ENCODE peak calls at places on chromosomes 11 and 22, in ten cellular contexts. W is Peyer's patch, M is right atrium auricular region, I is astrocyte of the spinal cord, E is Calu3, A is fibroblast of mammary gland, H is stomach, L is esophagus squamous epithelium, D is AG09309, U is transverse colon. T is an unnamed sample.

GRCh38 chr11:102800774-102801173 is 2.8 kb upstream of the MMP1 start:
- DNase-seq in U (no peak), L (no peak), M (no peak), H (no peak), A (no peak), W (no peak), D (no peak), I (no peak), E (no peak), T (no peak)

GRCh38 chr11:74929431-74930363 is 19.2 kb downstream of the XRRA1 start:
- DNase-seq in H (peak), D (peak), M (peak), E (peak), L (peak), I (peak), W (no peak), A (peak), U (peak), T (no peak)

GRCh38 chr11:130947481-130947880 is 31.2 kb upstream of the SNX19 start:
- DNase-seq in U (no peak), A (no peak), L (no peak), E (no peak), M (no peak), D (no peak), H (no peak), W (no peak), I (no peak), T (no peak)

GRCh38 chr11:28529540-28530410 is 421.6 kb downstream of the METTL15 start:
- DNase-seq in M (no peak), E (peak), U (no peak), H (no peak), I (peak), W (no peak), A (peak), L (no peak), D (peak), T (no peak)

GRCh38 chr11:105100206-105100605 is 39.4 kb downstream of the CARD18 start:
- DNase-seq in L (no peak), M (no peak), W (no peak), U (no peak), I (no peak), H (no peak), A (no peak), D (no peak), E (no peak), T (no peak)

GRCh38 chr11:77495526-77495925 is 21.6 kb upstream of the PAK1 start:
- DNase-seq in L (no peak), D (no peak), I (no peak), U (no peak), M (no peak), E (no peak), A (no peak), H (no peak), W (no peak), T (no peak)

GRCh38 chr11:29093416-29093815 is 923.4 kb downstream of the KCNA4 start:
- DNase-seq in W (no peak), E (no peak), D (peak), H (no peak), U (no peak), A (no peak), L (no peak), I (peak), M (no peak), T (no peak)

GRCh38 chr11:70315726-70316125 is 45.2 kb downstream of the PPFIA1 start:
- DNase-seq in H (no peak), M (no peak), W (no peak), E (no peak), I (no peak), A (no peak), D (no peak), U (no peak), L (no peak), T (no peak)

GRCh38 chr11:130425156-130425555 is 3.3 kb downstream of the ADAMTS8 start:
- DNase-seq in W (no peak), M (no peak), I (no peak), H (no peak), L (no peak), D (no peak), E (no peak), U (no peak), A (no peak), T (no peak)

GRCh38 chr11:10990160-10990559 is 132.3 kb upstream of the ZBED5 start:
- DNase-seq in H (no peak), L (no peak), D (no peak), A (peak), U (no peak), M (no peak), E (no peak), W (no peak), I (no peak), T (no peak)

GRCh38 chr11:84825140-84825539 is 802.0 kb downstream of the DLG2 start:
- DNase-seq in L (no peak), W (no peak), U (no peak), D (no peak), E (no peak), A (no peak), M (no peak), H (no peak), I (no peak), T (no peak)

GRCh38 chr11:123560001-123560400 is 94.4 kb downstream of the SCN3B start:
- DNase-seq in I (peak), M (peak), W (no peak), H (peak), A (peak), L (no peak), E (no peak), D (peak), U (no peak), T (no peak)

GRCh38 chr11:29518389-29519174 is 498.2 kb downstream of the KCNA4 start:
- DNase-seq in D (no peak), I (no peak), E (no peak), W (no peak), A (no peak), M (no peak), L (no peak), H (no peak), U (no peak), T (no peak)

GRCh38 chr22:24370426-24370825 is 57.0 kb upstream of the ADORA2A start:
- DNase-seq in H (no peak), D (no peak), L (no peak), I (no peak), W (no peak), U (no peak), E (no peak), A (no peak), M (no peak), T (no peak)

GRCh38 chr11:108037636-108038035 is 28.9 kb downstream of the CUL5 start:
- DNase-seq in A (no peak), E (no peak), W (no peak), I (no peak), M (no peak), H (no peak), D (no peak), L (no peak), U (no peak), T (no peak)

GRCh38 chr11:74134661-74135515 is 35.9 kb downstream of the C2CD3 start:
- DNase-seq in H (no peak), W (no peak), L (no peak), E (no peak), A (peak), I (peak), U (no peak), M (no peak), D (no peak), T (no peak)

GRCh38 chr11:123235687-123236261 is 40.7 kb upstream of the CLMP start:
- DNase-seq in U (no peak), M (peak), L (no peak), A (peak), E (no peak), W (no peak), I (peak), D (peak), H (no peak), T (no peak)

GRCh38 chr11:64298966-64299846 is 952 bp upstream of the CATSPERZ start:
- DNase-seq in D (no peak), I (no peak), W (peak), H (peak), E (peak), L (no peak), A (no peak), U (peak), M (no peak), T (no peak)

GRCh38 chr22:45014658-45015057 is 4.9 kb upstream of the PHF21B start:
- DNase-seq in M (no peak), H (no peak), E (no peak), W (no peak), L (no peak), D (no peak), U (no peak), A (no peak), I (no peak), T (no peak)

GRCh38 chr11:63767415-63768231 is 952 bp downstream of the ZFTA start:
- DNase-seq in U (peak), D (no peak), L (no peak), W (peak), I (peak), H (no peak), E (peak), M (peak), A (peak), T (no peak)

GRCh38 chr11:71500601-71501021 is 26.5 kb upstream of the KRTAP5-7 start:
- DNase-seq in I (no peak), L (no peak), E (peak), W (no peak), A (no peak), M (no peak), D (no peak), U (no peak), H (peak), T (no peak)

GRCh38 chr11:61978703-61979661 is 11.5 kb upstream of the FTH1 start:
- DNase-seq in L (no peak), H (no peak), I (peak), A (peak), W (peak), M (no peak), U (no peak), D (no peak), E (no peak), T (no peak)

DNA sequence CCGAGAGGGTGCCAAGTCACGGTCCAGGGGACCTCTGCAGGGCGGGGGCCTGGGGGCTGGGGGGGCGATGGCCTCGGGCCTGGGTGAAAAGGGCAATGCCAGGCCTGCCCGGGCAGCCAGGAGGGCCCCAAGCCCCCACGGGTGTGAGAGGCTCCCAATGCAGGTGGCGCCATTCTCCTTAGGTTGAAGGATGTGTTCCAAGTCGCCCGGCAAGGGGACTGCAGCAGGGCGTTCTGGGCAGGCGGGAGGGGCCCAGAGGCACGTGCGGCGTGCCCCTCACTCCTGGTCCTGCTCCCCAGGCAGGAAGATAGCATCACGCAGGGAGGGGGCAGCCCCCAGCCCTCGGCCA is 730 bp upstream of the TNNI2 start:
- DNase-seq in W (no peak), M (no peak), D (no peak), I (no peak), A (no peak), U (no peak), H (no peak), L (no peak), E (no peak), T (no peak)
- TF ChIP-seq CTCF in W (no peak), M (peak), D (no peak), I (no peak), A (no peak), U (no peak), H (no peak), L (no peak), E (no peak), T (no peak)

GRCh38 chr11:115103921-115104320 is 400.3 kb downstream of the CADM1 start:
- DNase-seq in L (no peak), D (no peak), W (no peak), I (no peak), U (no peak), H (no peak), A (no peak), E (no peak), M (no peak), T (no peak)
- TF ChIP-seq CTCF in L (no peak), D (no peak), W (no peak), I (no peak), U (no peak), H (no peak), A (no peak), E (no peak), M (no peak), T (no peak)

DNA sequence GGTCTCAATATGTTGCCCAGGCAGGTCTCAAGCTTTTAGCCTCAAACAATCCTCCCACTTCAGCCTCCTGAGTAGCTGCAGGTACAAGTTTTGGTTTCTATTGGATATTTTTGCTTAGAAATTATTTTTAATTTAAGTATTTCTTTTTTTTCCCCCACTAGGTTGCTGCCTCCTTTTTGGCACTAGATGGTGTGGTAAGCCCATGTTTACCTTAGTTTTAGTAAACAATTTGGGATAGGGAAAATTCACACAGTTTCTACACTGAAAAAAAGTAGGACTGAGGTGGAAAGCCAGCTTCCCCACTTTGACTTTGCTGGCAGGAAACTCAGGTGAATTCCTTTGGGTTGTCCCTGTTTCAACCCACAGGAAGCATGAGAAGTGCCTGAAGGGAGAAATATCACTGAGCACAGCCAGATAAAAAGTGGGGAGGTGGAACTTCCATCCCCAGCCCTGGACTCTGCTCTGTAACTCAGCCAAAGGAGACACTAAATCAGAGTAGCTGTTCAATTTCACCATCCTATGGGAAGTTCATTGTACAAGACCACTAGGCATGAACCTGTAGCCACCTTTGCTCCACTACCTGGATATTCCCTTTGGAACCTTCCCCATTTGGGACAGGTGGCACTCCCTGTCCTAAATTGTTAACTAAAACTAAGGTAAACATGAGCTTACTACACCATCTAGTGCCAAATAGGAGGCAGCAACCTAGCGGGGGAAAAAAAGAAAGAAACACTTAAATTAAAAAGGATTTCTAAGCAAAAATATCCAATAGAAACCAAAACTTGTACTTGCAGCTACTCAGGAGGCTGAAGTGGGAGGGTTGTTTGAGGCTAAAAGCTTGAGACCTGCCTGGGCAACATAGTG is 154.4 kb upstream of the FAT3 start:
- DNase-seq in D (no peak), U (no peak), I (no peak), M (no peak), W (no peak), E (no peak), H (no peak), L (no peak), A (no peak), T (no peak)
- TF ChIP-seq CTCF in D (peak), U (no peak), I (peak), M (no peak), W (no peak), E (no peak), H (no peak), L (no peak), A (no peak), T (peak)

GRCh38 chr11:65573391-65574146 is 1.2 kb downstream of the FAM89B start:
- DNase-seq in A (no peak), L (no peak), W (no peak), E (no peak), D (no peak), I (no peak), M (no peak), U (peak), H (no peak), T (peak)

GRCh38 chr11:65572356-65573043 is at the start of gene FAM89B:
- DNase-seq in A (peak), W (peak), H (peak), D (no peak), E (peak), U (peak), I (peak), M (peak), L (peak), T (peak)

GRCh38 chr11:65575568-65576231 is at the start of gene EHBP1L1:
- DNase-seq in D (no peak), A (peak), M (no peak), L (no peak), H (peak), I (peak), U (peak), W (peak), E (peak), T (peak)

GRCh38 chr11:65574963-65575567 is 788 bp upstream of the EHBP1L1 start:
- DNase-seq in U (peak), H (peak), I (no peak), D (no peak), A (peak), M (no peak), L (no peak), E (no peak), W (peak), T (no peak)

DNA sequence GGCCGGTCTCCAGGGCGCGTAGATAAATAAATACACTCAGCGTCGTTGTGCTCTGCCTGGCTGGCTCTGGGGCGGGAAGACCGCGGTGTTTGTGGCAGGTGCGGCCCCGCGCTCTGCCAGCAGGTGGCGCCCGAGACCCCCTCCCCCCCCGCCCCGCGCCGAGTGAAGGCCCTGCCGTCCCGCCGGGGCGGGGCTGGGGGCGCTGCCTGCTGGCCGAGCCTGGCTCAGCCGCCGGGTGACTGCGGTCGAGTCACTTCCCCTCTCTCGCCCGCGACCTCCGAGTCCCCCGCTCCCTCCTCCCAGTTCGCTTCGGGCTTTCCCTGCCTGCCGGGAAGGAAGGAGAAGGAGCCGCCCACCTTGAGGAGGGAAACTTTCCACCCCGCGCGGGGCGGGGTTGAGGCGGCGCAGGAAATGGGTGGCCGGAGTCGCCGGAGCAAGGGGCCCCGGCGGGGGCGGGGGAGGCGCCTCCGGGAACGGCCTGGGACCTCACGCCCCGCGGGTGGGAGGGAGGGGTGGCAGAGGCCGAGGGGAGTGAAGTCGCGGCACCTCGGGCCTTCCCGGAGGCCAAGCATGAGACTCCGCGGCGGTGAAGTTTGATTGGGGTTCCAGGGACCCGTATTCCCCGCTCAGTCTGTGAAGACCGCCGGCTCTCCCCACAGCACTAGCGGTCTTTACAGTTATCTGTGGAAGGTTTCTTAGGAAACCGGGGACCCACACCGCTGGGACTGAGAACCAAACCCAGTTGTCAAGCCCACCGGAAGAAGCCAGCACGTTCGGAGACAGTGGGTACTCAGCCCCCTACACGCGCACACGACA is 1.5 kb upstream of the EHBP1L1 start:
- DNase-seq in E (peak), W (peak), A (peak), I (peak), L (peak), U (peak), D (peak), M (peak), H (peak), T (peak)
- TF ChIP-seq CTCF in E (peak), W (peak), A (peak), I (peak), L (peak), U (peak), D (peak), M (peak), H (peak), T (peak)

GRCh38 chr11:1892116-1892515 is 421 bp upstream of the PRR33 start:
- DNase-seq in H (no peak), A (no peak), L (no peak), U (no peak), W (no peak), D (no peak), E (no peak), I (no peak), M (no peak), T (no peak)
- TF ChIP-seq CTCF in H (no peak), A (no peak), L (no peak), U (no peak), W (no peak), D (no peak), E (no peak), I (no peak), M (no peak), T (no peak)

DNA sequence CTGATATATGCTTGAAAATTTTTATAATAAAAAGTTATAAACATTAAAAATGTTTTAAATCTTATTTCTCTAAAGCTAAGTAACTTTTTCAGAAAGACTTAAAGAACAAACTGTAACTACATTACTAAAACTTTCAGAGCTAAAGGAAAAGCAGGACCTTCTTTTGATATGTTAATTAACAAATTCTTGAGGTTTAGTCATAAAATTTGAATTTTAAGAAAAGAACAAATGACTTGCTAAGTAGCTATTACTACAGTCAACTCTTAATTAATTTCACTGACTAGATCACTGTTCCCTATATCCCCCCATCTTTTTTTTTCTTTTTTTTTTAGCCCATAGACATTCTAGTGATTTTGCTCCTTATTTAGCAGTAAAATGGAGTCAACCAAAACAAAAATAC is 344.4 kb downstream of the LRRC4C start:
- DNase-seq in H (no peak), E (no peak), A (no peak), U (no peak), D (no peak), W (no peak), I (no peak), M (no peak), L (no peak), T (no peak)
- TF ChIP-seq CTCF in H (no peak), E (no peak), A (no peak), U (no peak), D (no peak), W (no peak), I (no peak), M (no peak), L (no peak), T (no peak)

GRCh38 chr11:22832315-22833041 is 2.9 kb upstream of the SVIP start:
- DNase-seq in A (peak), D (no peak), E (no peak), U (no peak), H (no peak), M (no peak), W (no peak), I (no peak), L (no peak), T (no peak)

GRCh38 chr11:22828373-22828772 is 1.2 kb downstream of the SVIP start:
- DNase-seq in L (no peak), I (no peak), U (no peak), E (no peak), H (no peak), A (no peak), M (no peak), W (no peak), D (no peak), T (no peak)

GRCh38 chr11:22830082-22830414 is 447 bp upstream of the SVIP start:
- DNase-seq in E (no peak), L (no peak), W (no peak), A (no peak), D (no peak), I (no peak), M (no peak), H (no peak), U (no peak), T (no peak)

GRCh38 chr11:22829231-22830081 is at the start of gene SVIP:
- DNase-seq in U (peak), I (peak), M (peak), A (peak), D (peak), H (peak), W (peak), E (peak), L (peak), T (peak)
- TF ChIP-seq CTCF in U (peak), I (peak), M (peak), A (peak), D (peak), H (peak), W (peak), E (peak), L (peak), T (peak)

DNA sequence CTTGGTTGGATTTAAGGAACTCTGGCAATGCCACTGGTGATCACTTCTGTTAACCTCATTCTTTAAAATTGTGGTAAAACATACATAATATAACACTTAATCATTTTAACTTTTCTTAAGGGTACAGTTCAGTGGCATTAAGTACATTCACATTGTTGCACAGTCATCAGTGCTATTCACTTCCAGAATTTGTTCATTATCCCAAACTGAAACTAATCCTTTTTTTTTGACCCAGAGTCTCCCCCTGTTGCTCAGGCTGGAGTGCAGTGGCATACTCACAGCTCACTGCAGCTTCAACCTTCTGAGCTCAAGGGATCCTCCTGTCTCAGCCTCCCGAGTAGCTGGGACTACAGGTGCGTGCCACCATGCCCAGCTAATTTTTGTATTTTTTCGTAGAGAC is 10.6 kb downstream of the ELF5 start:
- DNase-seq in A (peak), L (no peak), I (peak), W (no peak), M (no peak), E (no peak), H (no peak), U (no peak), D (no peak), T (no peak)
- TF ChIP-seq CTCF in A (no peak), L (no peak), I (peak), W (no peak), M (no peak), E (no peak), H (no peak), U (no peak), D (peak), T (no peak)

T was measured in osteocyte.